ENCODE peak calls at places on chromosome 9, in ten cellular contexts. One of them, this sample, is unnamed.

GRCh38 chr9:111298831-111299603 is 31.0 kb downstream of the OR2K2 start:
- DNase-seq in GM23338: peak
- DNase-seq in spleen: no peak
- DNase-seq in stomach: no peak
- DNase-seq in sigmoid colon: peak
- DNase-seq in suprapubic skin: peak
- DNase-seq in breast epithelium: peak
- DNase-seq in Panc1: peak
- DNase-seq in HCT116: peak
- DNase-seq in HL-60: peak
- DNase-seq in this sample: peak

GRCh38 chr9:77087506-77087905 is 68.1 kb downstream of the FOXB2 start:
- DNase-seq in GM23338: peak
- DNase-seq in spleen: no peak
- DNase-seq in stomach: no peak
- DNase-seq in sigmoid colon: no peak
- DNase-seq in suprapubic skin: no peak
- DNase-seq in breast epithelium: no peak
- DNase-seq in Panc1: no peak
- DNase-seq in HCT116: no peak
- DNase-seq in HL-60: no peak
- DNase-seq in this sample: no peak

GRCh38 chr9:87386490-87386889 is 111.2 kb upstream of the DAPK1 start:
- DNase-seq in GM23338: no peak
- DNase-seq in spleen: no peak
- DNase-seq in stomach: peak
- DNase-seq in sigmoid colon: no peak
- DNase-seq in suprapubic skin: no peak
- DNase-seq in breast epithelium: no peak
- DNase-seq in Panc1: no peak
- DNase-seq in HCT116: no peak
- DNase-seq in HL-60: no peak
- DNase-seq in this sample: no peak

GRCh38 chr9:123434619-123435240 is 78.7 kb downstream of the CRB2 start:
- DNase-seq in GM23338: peak
- DNase-seq in spleen: peak
- DNase-seq in stomach: no peak
- DNase-seq in sigmoid colon: peak
- DNase-seq in suprapubic skin: peak
- DNase-seq in breast epithelium: no peak
- DNase-seq in Panc1: no peak
- DNase-seq in HCT116: no peak
- DNase-seq in HL-60: no peak
- DNase-seq in this sample: peak

GRCh38 chr9:35832814-35833213 is 3.8 kb downstream of the TMEM8B start:
- DNase-seq in GM23338: no peak
- DNase-seq in spleen: no peak
- DNase-seq in stomach: peak
- DNase-seq in sigmoid colon: no peak
- DNase-seq in suprapubic skin: no peak
- DNase-seq in breast epithelium: peak
- DNase-seq in Panc1: no peak
- DNase-seq in HCT116: no peak
- DNase-seq in HL-60: no peak
- DNase-seq in this sample: no peak

GRCh38 chr9:13274901-13275641 is 4.4 kb downstream of the MPDZ start:
- DNase-seq in GM23338: peak
- DNase-seq in spleen: no peak
- DNase-seq in stomach: no peak
- DNase-seq in sigmoid colon: no peak
- DNase-seq in suprapubic skin: no peak
- DNase-seq in breast epithelium: no peak
- DNase-seq in Panc1: no peak
- DNase-seq in HCT116: no peak
- DNase-seq in HL-60: no peak
- DNase-seq in this sample: peak

GRCh38 chr9:123763910-123764588 is 165.9 kb downstream of the DENND1A start:
- DNase-seq in GM23338: no peak
- DNase-seq in spleen: no peak
- DNase-seq in stomach: no peak
- DNase-seq in sigmoid colon: no peak
- DNase-seq in suprapubic skin: no peak
- DNase-seq in breast epithelium: no peak
- DNase-seq in Panc1: no peak
- DNase-seq in HCT116: no peak
- DNase-seq in HL-60: no peak
- DNase-seq in this sample: no peak

GRCh38 chr9:23826120-23826629 is at the start of gene ELAVL2:
- DNase-seq in GM23338: peak
- DNase-seq in spleen: peak
- DNase-seq in stomach: peak
- DNase-seq in sigmoid colon: peak
- DNase-seq in suprapubic skin: peak
- DNase-seq in breast epithelium: peak
- DNase-seq in Panc1: no peak
- DNase-seq in HCT116: no peak
- DNase-seq in HL-60: no peak
- DNase-seq in this sample: peak

GRCh38 chr9:100600511-100601079 is 22.7 kb downstream of the CAVIN4 start:
- DNase-seq in GM23338: no peak
- DNase-seq in spleen: no peak
- DNase-seq in stomach: no peak
- DNase-seq in sigmoid colon: no peak
- DNase-seq in suprapubic skin: no peak
- DNase-seq in breast epithelium: no peak
- DNase-seq in Panc1: no peak
- DNase-seq in HCT116: no peak
- DNase-seq in HL-60: no peak
- DNase-seq in this sample: no peak

GRCh38 chr9:75551866-75552265 is 338.6 kb upstream of the PCSK5 start:
- DNase-seq in GM23338: no peak
- DNase-seq in spleen: no peak
- DNase-seq in stomach: no peak
- DNase-seq in sigmoid colon: no peak
- DNase-seq in suprapubic skin: no peak
- DNase-seq in breast epithelium: no peak
- DNase-seq in Panc1: no peak
- DNase-seq in HCT116: no peak
- DNase-seq in HL-60: no peak
- DNase-seq in this sample: no peak

GRCh38 chr9:69283003-69283402 is 42.0 kb upstream of the ENTREP1 start:
- DNase-seq in GM23338: peak
- DNase-seq in spleen: no peak
- DNase-seq in stomach: no peak
- DNase-seq in sigmoid colon: no peak
- DNase-seq in suprapubic skin: no peak
- DNase-seq in breast epithelium: no peak
- DNase-seq in Panc1: no peak
- DNase-seq in HCT116: no peak
- DNase-seq in HL-60: no peak
- DNase-seq in this sample: no peak

GRCh38 chr9:105004466-105005090 is 76.6 kb upstream of the ABCA1 start:
- DNase-seq in GM23338: no peak
- DNase-seq in spleen: no peak
- DNase-seq in stomach: no peak
- DNase-seq in sigmoid colon: no peak
- DNase-seq in suprapubic skin: no peak
- DNase-seq in breast epithelium: no peak
- DNase-seq in Panc1: no peak
- DNase-seq in HCT116: no peak
- DNase-seq in HL-60: no peak
- DNase-seq in this sample: no peak

GRCh38 chr9:105006514-105006913 is 78.6 kb upstream of the ABCA1 start:
- DNase-seq in GM23338: no peak
- DNase-seq in spleen: no peak
- DNase-seq in stomach: no peak
- DNase-seq in sigmoid colon: no peak
- DNase-seq in suprapubic skin: no peak
- DNase-seq in breast epithelium: no peak
- DNase-seq in Panc1: no peak
- DNase-seq in HCT116: no peak
- DNase-seq in HL-60: peak
- DNase-seq in this sample: no peak

DNA sequence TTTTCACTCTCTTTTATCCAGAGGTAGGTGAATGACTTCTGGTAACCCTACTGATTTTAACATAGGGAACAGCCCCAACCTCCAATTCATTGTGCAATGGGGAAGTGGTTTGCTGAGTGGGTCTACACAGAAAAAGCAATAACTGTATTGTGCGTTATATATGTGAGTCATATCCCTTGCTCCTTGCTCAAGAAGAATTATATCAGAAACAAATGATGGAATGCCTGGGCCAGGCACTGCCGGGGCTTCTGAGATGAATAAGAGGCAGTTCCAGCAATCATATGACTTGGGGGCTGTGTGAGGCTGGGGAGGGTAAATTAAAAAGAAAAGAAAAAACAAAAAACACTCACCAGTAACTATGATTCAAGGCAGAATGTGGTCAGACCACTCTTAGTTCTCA is 79.2 kb upstream of the ABCA1 start:
- DNase-seq in GM23338: no peak
- DNase-seq in spleen: no peak
- DNase-seq in stomach: no peak
- DNase-seq in sigmoid colon: peak
- DNase-seq in suprapubic skin: no peak
- DNase-seq in breast epithelium: peak
- DNase-seq in Panc1: peak
- DNase-seq in HCT116: no peak
- DNase-seq in HL-60: peak
- DNase-seq in this sample: no peak
- TF ChIP-seq POLR2AphosphoS5 in GM23338: no peak
- TF ChIP-seq POLR2AphosphoS5 in spleen: no peak
- TF ChIP-seq POLR2AphosphoS5 in stomach: no peak
- TF ChIP-seq POLR2AphosphoS5 in sigmoid colon: no peak
- TF ChIP-seq POLR2AphosphoS5 in suprapubic skin: no peak
- TF ChIP-seq POLR2AphosphoS5 in breast epithelium: no peak
- TF ChIP-seq POLR2AphosphoS5 in Panc1: no peak
- TF ChIP-seq POLR2AphosphoS5 in HCT116: no peak
- TF ChIP-seq POLR2AphosphoS5 in HL-60: peak
- TF ChIP-seq POLR2AphosphoS5 in this sample: no peak

DNA sequence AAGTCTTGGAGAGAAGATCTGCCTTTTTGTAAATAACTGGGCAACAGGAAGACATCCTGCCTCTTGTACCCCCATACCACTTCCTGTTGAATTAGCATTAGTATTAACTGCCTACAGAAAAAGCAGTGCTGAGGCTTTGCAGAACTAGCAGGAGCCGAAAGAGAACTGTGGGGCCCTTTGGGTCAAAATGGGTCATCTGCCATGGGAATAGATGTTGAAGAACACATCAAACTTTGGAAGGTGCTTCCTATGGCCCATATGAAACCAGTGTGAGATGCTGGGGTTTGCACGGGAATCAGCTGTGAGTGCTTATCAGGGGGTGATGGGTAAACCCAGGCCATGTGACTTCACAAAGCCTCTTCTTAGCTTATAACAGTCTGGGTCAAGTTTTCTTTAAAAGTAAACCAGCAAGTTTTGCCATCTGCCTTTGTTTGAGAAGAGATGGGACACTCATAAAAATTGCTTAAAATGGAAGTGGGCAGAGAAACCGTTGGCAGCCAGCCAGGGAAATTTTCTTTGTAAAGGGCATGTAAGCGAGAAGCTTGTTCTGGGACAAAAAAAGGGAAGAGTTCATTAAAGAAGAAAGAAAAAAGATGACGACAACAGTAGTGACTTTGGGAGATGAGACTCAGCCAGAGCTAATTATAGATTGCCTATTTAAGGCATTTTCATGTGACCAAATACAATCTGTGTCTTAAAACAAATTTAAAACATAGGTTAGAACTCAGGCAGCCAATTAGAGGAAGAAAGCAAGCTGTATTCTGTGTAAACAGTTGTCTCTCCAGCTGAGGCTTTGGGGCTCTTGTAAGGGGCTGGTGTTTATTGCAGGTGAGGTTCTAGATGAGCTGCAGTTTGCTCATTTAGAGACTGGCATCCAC is 4.4 kb downstream of the SLC25A25 start:
- DNase-seq in GM23338: no peak
- DNase-seq in spleen: no peak
- DNase-seq in stomach: peak
- DNase-seq in sigmoid colon: peak
- DNase-seq in suprapubic skin: peak
- DNase-seq in breast epithelium: peak
- DNase-seq in Panc1: no peak
- DNase-seq in HCT116: no peak
- DNase-seq in HL-60: peak
- DNase-seq in this sample: no peak
- TF ChIP-seq POLR2AphosphoS5 in GM23338: no peak
- TF ChIP-seq POLR2AphosphoS5 in spleen: no peak
- TF ChIP-seq POLR2AphosphoS5 in stomach: peak
- TF ChIP-seq POLR2AphosphoS5 in sigmoid colon: peak
- TF ChIP-seq POLR2AphosphoS5 in suprapubic skin: no peak
- TF ChIP-seq POLR2AphosphoS5 in breast epithelium: no peak
- TF ChIP-seq POLR2AphosphoS5 in Panc1: no peak
- TF ChIP-seq POLR2AphosphoS5 in HCT116: no peak
- TF ChIP-seq POLR2AphosphoS5 in HL-60: peak
- TF ChIP-seq POLR2AphosphoS5 in this sample: no peak

DNA sequence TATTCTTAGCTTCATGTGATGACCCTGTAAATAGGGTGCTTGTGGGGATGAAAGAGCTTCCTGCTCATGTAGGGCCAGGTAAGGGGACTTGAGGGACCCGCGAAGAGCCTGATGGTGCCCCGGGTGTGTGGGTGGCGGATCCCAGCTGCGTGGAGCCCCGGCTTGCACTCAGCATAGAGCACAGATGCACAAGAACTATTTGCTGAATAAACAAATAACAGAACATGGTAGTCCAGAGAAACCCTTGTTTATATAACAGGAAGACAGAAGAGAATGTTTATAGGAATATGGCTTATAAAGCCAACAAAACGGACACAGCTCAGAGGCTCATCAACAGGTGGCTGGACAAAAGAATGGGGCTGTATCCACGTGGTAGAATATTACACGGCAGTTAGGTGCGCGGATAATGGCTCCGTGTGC is 106.9 kb upstream of the COL5A1 start:
- DNase-seq in GM23338: no peak
- DNase-seq in spleen: peak
- DNase-seq in stomach: no peak
- DNase-seq in sigmoid colon: no peak
- DNase-seq in suprapubic skin: no peak
- DNase-seq in breast epithelium: no peak
- DNase-seq in Panc1: no peak
- DNase-seq in HCT116: no peak
- DNase-seq in HL-60: no peak
- DNase-seq in this sample: no peak
- TF ChIP-seq POLR2AphosphoS5 in GM23338: no peak
- TF ChIP-seq POLR2AphosphoS5 in spleen: no peak
- TF ChIP-seq POLR2AphosphoS5 in stomach: no peak
- TF ChIP-seq POLR2AphosphoS5 in sigmoid colon: no peak
- TF ChIP-seq POLR2AphosphoS5 in suprapubic skin: no peak
- TF ChIP-seq POLR2AphosphoS5 in breast epithelium: no peak
- TF ChIP-seq POLR2AphosphoS5 in Panc1: no peak
- TF ChIP-seq POLR2AphosphoS5 in HCT116: no peak
- TF ChIP-seq POLR2AphosphoS5 in HL-60: no peak
- TF ChIP-seq POLR2AphosphoS5 in this sample: no peak

DNA sequence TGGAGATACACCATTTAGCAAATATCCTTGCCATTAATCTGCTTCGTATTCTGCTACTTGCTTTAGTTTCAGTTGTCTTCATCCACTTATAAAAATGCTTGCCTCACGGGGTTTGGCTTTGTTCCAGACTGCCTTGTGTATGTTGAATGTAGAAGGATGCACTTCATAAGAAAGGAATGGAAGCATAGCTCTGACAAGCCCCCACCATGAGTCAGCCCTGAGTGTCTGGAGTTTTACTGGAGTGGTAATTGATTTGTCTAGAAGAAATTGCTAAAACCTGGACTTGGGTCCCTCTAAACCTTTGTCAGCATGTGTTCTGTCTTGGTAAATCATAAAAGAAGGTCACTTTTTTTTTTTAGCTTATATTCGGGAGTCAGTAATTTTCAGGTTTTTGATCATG is 4.6 kb downstream of the TEX48 start:
- DNase-seq in GM23338: no peak
- DNase-seq in spleen: no peak
- DNase-seq in stomach: peak
- DNase-seq in sigmoid colon: peak
- DNase-seq in suprapubic skin: no peak
- DNase-seq in breast epithelium: no peak
- DNase-seq in Panc1: no peak
- DNase-seq in HCT116: peak
- DNase-seq in HL-60: no peak
- DNase-seq in this sample: no peak
- TF ChIP-seq POLR2AphosphoS5 in GM23338: no peak
- TF ChIP-seq POLR2AphosphoS5 in spleen: no peak
- TF ChIP-seq POLR2AphosphoS5 in stomach: no peak
- TF ChIP-seq POLR2AphosphoS5 in sigmoid colon: peak
- TF ChIP-seq POLR2AphosphoS5 in suprapubic skin: no peak
- TF ChIP-seq POLR2AphosphoS5 in breast epithelium: no peak
- TF ChIP-seq POLR2AphosphoS5 in Panc1: no peak
- TF ChIP-seq POLR2AphosphoS5 in HCT116: no peak
- TF ChIP-seq POLR2AphosphoS5 in HL-60: no peak
- TF ChIP-seq POLR2AphosphoS5 in this sample: peak